ENCODE peak calls at places on chromosome 4, in six cellular contexts. T is activated CD4-positive, alpha-beta T cell treated with anti-CD3 and anti-CD28 coated beads for 4 hours; U is psoas muscle; Y is Caki2; L is anterior cingulate cortex; B is AG08396. D is an unnamed sample.

GRCh38 chr4:78864405-78865024 is 74.7 kb downstream of the PAQR3 start:
- DNase-seq in T (no peak), U (no peak), Y (peak; percentile 62), L (no peak), B (peak; percentile 37), D (peak; percentile 58)

GRCh38 chr4:144787365-144788263 is 141.7 kb downstream of the HHIP start:
- DNase-seq in T (no peak), U (no peak), Y (peak; percentile 22), L (no peak), B (no peak), D (no peak)

GRCh38 chr4:55491486-55491885 is 55.2 kb downstream of the CLOCK start:
- DNase-seq in T (no peak), U (no peak), Y (no peak), L (no peak), B (peak; percentile 12), D (no peak)

GRCh38 chr4:175833574-175834350 is 21.7 kb upstream of the GPM6A start:
- DNase-seq in T (no peak), U (no peak), Y (no peak), L (no peak), B (no peak), D (no peak)

GRCh38 chr4:94653984-94654609 is 103.7 kb upstream of the BMPR1B start:
- DNase-seq in T (no peak), U (no peak), Y (no peak), L (no peak), B (no peak), D (no peak)

GRCh38 chr4:24473309-24473721 is 111.0 kb downstream of the DHX15 start:
- DNase-seq in T (no peak), U (no peak), Y (no peak), L (peak; percentile 31), B (peak; percentile 43), D (no peak)

GRCh38 chr4:143083811-143084472 is 100.8 kb upstream of the USP38 start:
- DNase-seq in T (no peak), U (no peak), Y (no peak), L (no peak), B (no peak), D (no peak)

GRCh38 chr4:126213996-126214395 is 899.2 kb downstream of the FAT4 start:
- DNase-seq in T (no peak), U (no peak), Y (no peak), L (no peak), B (no peak), D (no peak)

GRCh38 chr4:80154547-80154933 is 42.8 kb upstream of the PRDM8 start:
- DNase-seq in T (no peak), U (no peak), Y (no peak), L (no peak), B (no peak), D (no peak)